ENCODE peak calls at places on chromosomes 13 and 19, in nine cellular contexts. B, V, P, O, U, F, W, X and L are unnamed samples.

GRCh38 chr13:46382224-46382623 is 4.8 kb downstream of the RUBCNL start:
- DNase-seq in P (no peak), V (no peak), W (no peak), O (no peak), X (no peak), F (no peak), U (peak; percentile 68), B (no peak), L (no peak)

GRCh38 chr19:23762548-23762883 is 3.8 kb upstream of the ZNF681 start:
- DNase-seq in B (no peak), W (no peak), X (no peak), P (no peak), V (no peak), F (no peak), U (no peak), O (no peak), L (no peak)

GRCh38 chr13:91398413-91399188 is at the start of gene GPC5:
- DNase-seq in B (no peak), W (peak; percentile 84), F (no peak), X (peak; percentile 10), U (peak; percentile 64), V (peak; percentile 53), O (peak; percentile 74), P (peak; percentile 27), L (peak; percentile 93)

GRCh38 chr13:24220086-24220703 is 59.7 kb downstream of the SPATA13 start:
- DNase-seq in U (peak; percentile 98), V (peak; percentile 57), F (peak; percentile 52), X (no peak), B (no peak), O (peak; percentile 20), P (peak; percentile 68), W (peak; percentile 78), L (no peak)

GRCh38 chr13:47650221-47650620 is 350.9 kb downstream of the SUCLA2 start:
- DNase-seq in W (no peak), F (no peak), V (no peak), P (no peak), O (no peak), U (no peak), B (no peak), X (no peak), L (no peak)

GRCh38 chr19:55248704-55249103 is 10.1 kb downstream of the PPP6R1 start:
- DNase-seq in F (no peak), P (no peak), B (no peak), W (no peak), O (no peak), U (no peak), V (no peak), X (no peak), L (no peak)

GRCh38 chr13:50131998-50132936 is 117.0 kb downstream of the KCNRG start:
- DNase-seq in B (no peak), V (no peak), W (no peak), U (no peak), P (no peak), O (no peak), F (no peak), X (no peak), L (no peak)

GRCh38 chr19:1860133-1860775 is 3.1 kb downstream of the KLF16 start:
- DNase-seq in U (no peak), W (no peak), B (no peak), O (no peak), P (no peak), V (peak; percentile 62), F (no peak), X (no peak), L (no peak)

GRCh38 chr13:29162638-29163037 is 342.5 kb downstream of the MTUS2 start:
- DNase-seq in V (no peak), P (peak; percentile 65), U (peak; percentile 50), X (no peak), O (no peak), F (no peak), B (no peak), W (no peak), L (no peak)

GRCh38 chr19:6066661-6067646 is 43.3 kb downstream of the RFX2 start:
- DNase-seq in O (peak; percentile 26), B (peak; percentile 96), V (peak; percentile 85), W (peak; percentile 98), X (peak; percentile 56), U (peak; percentile 63), F (peak; percentile 99), P (peak; percentile 75), L (peak; percentile 84)

GRCh38 chr19:35710784-35711723 is 6.7 kb downstream of the ZBTB32 start:
- DNase-seq in W (no peak), O (no peak), P (no peak), V (no peak), X (no peak), U (no peak), F (no peak), B (no peak), L (no peak)

GRCh38 chr13:113057084-113057483 is 48.5 kb upstream of the F7 start:
- DNase-seq in V (no peak), B (no peak), O (no peak), F (no peak), W (no peak), U (no peak), X (no peak), P (no peak), L (no peak)

GRCh38 chr19:46625731-46626130 is 842 bp upstream of the PTGIR start:
- DNase-seq in P (no peak), U (no peak), X (no peak), F (no peak), W (no peak), O (no peak), V (no peak), B (no peak), L (no peak)

GRCh38 chr19:3024870-3025515 is 4.1 kb downstream of the TLE2 start:
- DNase-seq in W (no peak), V (no peak), B (no peak), O (no peak), X (no peak), F (no peak), P (no peak), U (no peak), L (no peak)

GRCh38 chr13:80462567-80462966 is 121.6 kb upstream of the SPRY2 start:
- DNase-seq in P (no peak), V (no peak), B (no peak), X (no peak), O (no peak), F (no peak), W (no peak), U (no peak), L (no peak)

GRCh38 chr19:19110410-19111137 is 27.7 kb downstream of the TMEM161A start:
- DNase-seq in U (no peak), V (no peak), P (no peak), B (no peak), X (no peak), F (no peak), W (no peak), O (no peak), L (peak; percentile 63)

GRCh38 chr19:5943623-5944022 is 29.6 kb downstream of the CAPS start:
- DNase-seq in U (no peak), W (no peak), O (no peak), P (no peak), X (no peak), B (no peak), F (no peak), V (no peak), L (no peak)

GRCh38 chr19:47447470-47448359 is 24.0 kb downstream of the SLC8A2 start:
- DNase-seq in P (no peak), F (no peak), U (peak; percentile 54), V (peak; percentile 44), X (no peak), B (no peak), O (peak; percentile 7), W (no peak), L (no peak)

GRCh38 chr13:50651916-50652315 is 191.6 kb downstream of the DLEU7 start:
- DNase-seq in X (no peak), V (no peak), B (no peak), P (no peak), F (no peak), U (no peak), O (no peak), W (no peak), L (no peak)

GRCh38 chr19:2542341-2543069 is 66.6 kb downstream of the GADD45B start:
- DNase-seq in X (no peak), F (no peak), B (no peak), U (no peak), V (no peak), W (no peak), O (no peak), P (peak; percentile 64), L (no peak)

GRCh38 chr13:40933508-40933907 is 85.6 kb downstream of the ELF1 start:
- DNase-seq in O (no peak), F (no peak), X (no peak), U (no peak), V (no peak), W (no peak), P (no peak), B (no peak), L (no peak)

GRCh38 chr13:114166381-114167131 is 12.5 kb upstream of the CFAP97D2 start:
- DNase-seq in U (peak; percentile 82), X (no peak), P (no peak), V (no peak), O (peak; percentile 82), B (no peak), F (no peak), W (peak; percentile 79), L (peak; percentile 79)

GRCh38 chr13:93226065-93226622 is 463 bp upstream of the GPC6 start:
- DNase-seq in B (no peak), W (no peak), U (no peak), X (no peak), F (no peak), V (no peak), O (no peak), P (no peak), L (no peak)

GRCh38 chr13:64239372-64239771 is 2823.7 kb upstream of the PCDH20 start:
- DNase-seq in O (no peak), P (peak; percentile 31), U (no peak), W (no peak), F (peak; percentile 48), X (no peak), V (no peak), B (no peak), L (no peak)

GRCh38 chr19:6774821-6775707 is 2.6 kb downstream of the VAV1 start:
- DNase-seq in X (no peak), V (no peak), B (no peak), O (no peak), P (no peak), W (no peak), F (no peak), U (peak; percentile 5), L (no peak)

GRCh38 chr19:42388851-42389489 is 1.1 kb downstream of the CNFN start:
- DNase-seq in O (no peak), B (no peak), V (no peak), X (no peak), P (no peak), F (no peak), W (no peak), U (no peak), L (no peak)

GRCh38 chr13:31775686-31776085 is 36.4 kb downstream of the RXFP2 start:
- DNase-seq in X (no peak), U (peak; percentile 4), W (peak; percentile 90), V (no peak), F (no peak), P (no peak), O (no peak), B (no peak), L (no peak)

GRCh38 chr13:30676672-30677071 is 58.7 kb upstream of the ALOX5AP start:
- DNase-seq in P (peak; percentile 28), X (no peak), O (no peak), B (no peak), W (no peak), V (no peak), F (no peak), U (no peak), L (no peak)